ENCODE peak calls at places on chromosomes 13 and 19, in five cellular contexts. One of them, this sample, is unnamed. For H3K36me3, the result is how much of the 10 kb centered on the place peaks cover.

GRCh38 chr13:102911336-102911735 is 65.5 kb downstream of the ERCC5 start:
- DNase-seq in CD8-positive, alpha-beta memory T cell: no peak
- DNase-seq in left lung: no peak
- DNase-seq in transverse colon: no peak
- DNase-seq in Panc1: no peak
- DNase-seq in this sample: no peak

GRCh38 chr13:35475131-35475959 is 1.1 kb downstream of the MAB21L1 start:
- DNase-seq in CD8-positive, alpha-beta memory T cell: no peak
- DNase-seq in left lung: peak
- DNase-seq in transverse colon: peak
- DNase-seq in Panc1: no peak
- DNase-seq in this sample: peak

GRCh38 chr19:14116918-14117578 is 514 bp downstream of the PRKACA start:
- DNase-seq in CD8-positive, alpha-beta memory T cell: no peak
- DNase-seq in left lung: peak
- DNase-seq in transverse colon: no peak
- DNase-seq in Panc1: no peak
- DNase-seq in this sample: peak

GRCh38 chr13:101520672-101521071 is 68.2 kb downstream of the ITGBL1 start:
- DNase-seq in CD8-positive, alpha-beta memory T cell: no peak
- DNase-seq in left lung: no peak
- DNase-seq in transverse colon: no peak
- DNase-seq in Panc1: no peak
- DNase-seq in this sample: no peak

GRCh38 chr19:39497850-39498261 is 891 bp upstream of the DLL3 start:
- DNase-seq in CD8-positive, alpha-beta memory T cell: no peak
- DNase-seq in left lung: peak
- DNase-seq in transverse colon: peak
- DNase-seq in Panc1: no peak
- DNase-seq in this sample: peak

GRCh38 chr13:27425151-27425917 is 915 bp downstream of the GTF3A start:
- DNase-seq in CD8-positive, alpha-beta memory T cell: no peak
- DNase-seq in left lung: no peak
- DNase-seq in transverse colon: no peak
- DNase-seq in Panc1: no peak
- DNase-seq in this sample: no peak

GRCh38 chr19:16180611-16181010 is 4.6 kb upstream of the FAM32A start:
- DNase-seq in CD8-positive, alpha-beta memory T cell: no peak
- DNase-seq in left lung: no peak
- DNase-seq in transverse colon: no peak
- DNase-seq in Panc1: no peak
- DNase-seq in this sample: no peak

GRCh38 chr19:18603255-18603957 is 3.2 kb downstream of the CRLF1 start:
- DNase-seq in CD8-positive, alpha-beta memory T cell: no peak
- DNase-seq in left lung: no peak
- DNase-seq in transverse colon: no peak
- DNase-seq in Panc1: no peak
- DNase-seq in this sample: no peak

GRCh38 chr19:46629546-46630025 is 4.7 kb upstream of the PTGIR start:
- DNase-seq in CD8-positive, alpha-beta memory T cell: no peak
- DNase-seq in left lung: no peak
- DNase-seq in transverse colon: no peak
- DNase-seq in Panc1: no peak
- DNase-seq in this sample: no peak

GRCh38 chr19:49422407-49423277 is 599 bp downstream of the PTH2 start:
- DNase-seq in CD8-positive, alpha-beta memory T cell: peak
- DNase-seq in left lung: no peak
- DNase-seq in transverse colon: no peak
- DNase-seq in Panc1: no peak
- DNase-seq in this sample: peak

GRCh38 chr19:17755977-17756670 is 4.8 kb downstream of the FCHO1 start:
- DNase-seq in CD8-positive, alpha-beta memory T cell: no peak
- DNase-seq in left lung: no peak
- DNase-seq in transverse colon: peak
- DNase-seq in Panc1: no peak
- DNase-seq in this sample: peak

GRCh38 chr19:7729831-7730285 is 2.1 kb downstream of the CLEC4G start:
- DNase-seq in CD8-positive, alpha-beta memory T cell: no peak
- DNase-seq in left lung: no peak
- DNase-seq in transverse colon: no peak
- DNase-seq in Panc1: no peak
- DNase-seq in this sample: no peak

GRCh38 chr13:48233886-48234488 is 981 bp downstream of the ITM2B start:
- DNase-seq in CD8-positive, alpha-beta memory T cell: no peak
- DNase-seq in left lung: no peak
- DNase-seq in transverse colon: no peak
- DNase-seq in Panc1: no peak
- DNase-seq in this sample: peak

GRCh38 chr19:40719414-40719894 is 2.5 kb downstream of the ITPKC start:
- DNase-seq in CD8-positive, alpha-beta memory T cell: no peak
- DNase-seq in left lung: no peak
- DNase-seq in transverse colon: no peak
- DNase-seq in Panc1: no peak
- DNase-seq in this sample: no peak
- H3K36me3 ChIP-seq in CD8-positive, alpha-beta memory T cell: under half
- H3K36me3 ChIP-seq in left lung: under half
- H3K36me3 ChIP-seq in transverse colon: under half
- H3K36me3 ChIP-seq in Panc1: under half
- H3K36me3 ChIP-seq in this sample: under half

GRCh38 chr19:36891768-36892357 is 24.2 kb downstream of the ZNF829 start:
- DNase-seq in CD8-positive, alpha-beta memory T cell: no peak
- DNase-seq in left lung: no peak
- DNase-seq in transverse colon: no peak
- DNase-seq in Panc1: no peak
- DNase-seq in this sample: no peak
- H3K36me3 ChIP-seq in CD8-positive, alpha-beta memory T cell: under half
- H3K36me3 ChIP-seq in left lung: under half
- H3K36me3 ChIP-seq in transverse colon: half or more
- H3K36me3 ChIP-seq in Panc1: under half
- H3K36me3 ChIP-seq in this sample: under half

DNA sequence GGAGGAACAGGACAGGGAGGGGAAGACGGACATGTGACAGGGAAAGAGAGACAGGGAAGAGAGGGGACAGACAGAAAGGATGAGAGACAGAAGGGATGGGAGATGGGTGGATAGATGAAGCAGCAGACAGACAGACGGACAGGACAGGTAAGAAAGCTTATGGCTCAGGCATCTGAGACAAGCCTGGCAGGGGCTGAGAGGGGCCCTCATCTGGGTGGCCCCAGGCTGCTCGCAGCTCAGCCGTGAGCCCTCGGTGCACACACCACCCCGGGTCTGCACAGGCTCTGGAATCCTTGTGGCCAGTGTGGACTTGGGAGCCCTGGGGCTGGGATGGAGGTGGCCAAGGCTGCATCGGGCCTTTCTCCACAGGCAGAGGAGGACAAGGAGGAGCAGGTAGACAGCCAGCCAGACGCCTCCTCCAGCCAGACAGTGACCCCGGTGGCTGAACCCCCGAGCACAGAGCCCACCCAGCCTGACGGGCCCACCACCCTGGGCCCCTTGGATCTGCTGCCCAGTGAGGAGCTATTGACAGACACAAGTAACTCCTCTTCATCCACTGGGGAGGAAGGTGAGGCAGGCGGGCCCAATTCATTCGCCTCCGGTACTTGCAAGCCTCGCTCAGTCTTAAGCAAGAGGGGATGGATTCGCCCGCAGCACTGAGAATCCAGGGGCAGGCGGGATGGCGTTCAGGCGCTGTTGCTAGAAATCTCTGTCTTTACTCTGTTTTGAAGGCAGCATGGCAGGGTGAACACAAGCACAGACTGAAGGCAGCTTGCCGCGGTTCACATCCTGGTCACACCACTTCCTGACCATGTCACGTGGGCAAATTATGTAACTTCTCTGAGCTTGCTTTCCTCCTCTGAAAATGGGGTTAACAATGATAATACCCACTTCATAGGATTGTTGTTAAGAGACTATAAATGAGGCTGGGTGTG is 14.0 kb downstream of the GRAMD1A start:
- DNase-seq in CD8-positive, alpha-beta memory T cell: peak
- DNase-seq in left lung: no peak
- DNase-seq in transverse colon: peak
- DNase-seq in Panc1: no peak
- DNase-seq in this sample: no peak
- H3K36me3 ChIP-seq in CD8-positive, alpha-beta memory T cell: half or more
- H3K36me3 ChIP-seq in left lung: under half
- H3K36me3 ChIP-seq in transverse colon: under half
- H3K36me3 ChIP-seq in Panc1: under half
- H3K36me3 ChIP-seq in this sample: under half

GRCh38 chr13:113854238-113855011 is 9.5 kb downstream of the GAS6 start:
- DNase-seq in CD8-positive, alpha-beta memory T cell: no peak
- DNase-seq in left lung: peak
- DNase-seq in transverse colon: no peak
- DNase-seq in Panc1: no peak
- DNase-seq in this sample: peak
- H3K36me3 ChIP-seq in CD8-positive, alpha-beta memory T cell: under half
- H3K36me3 ChIP-seq in left lung: under half
- H3K36me3 ChIP-seq in transverse colon: under half
- H3K36me3 ChIP-seq in Panc1: under half
- H3K36me3 ChIP-seq in this sample: under half

GRCh38 chr19:44754743-44755066 is 6.2 kb downstream of the BCL3 start:
- DNase-seq in CD8-positive, alpha-beta memory T cell: no peak
- DNase-seq in left lung: no peak
- DNase-seq in transverse colon: no peak
- DNase-seq in Panc1: no peak
- DNase-seq in this sample: no peak

GRCh38 chr19:44752816-44753618 is 4.5 kb downstream of the BCL3 start:
- DNase-seq in CD8-positive, alpha-beta memory T cell: peak
- DNase-seq in left lung: peak
- DNase-seq in transverse colon: peak
- DNase-seq in Panc1: peak
- DNase-seq in this sample: peak

GRCh38 chr19:44753932-44754742 is 5.6 kb downstream of the BCL3 start:
- DNase-seq in CD8-positive, alpha-beta memory T cell: peak
- DNase-seq in left lung: peak
- DNase-seq in transverse colon: peak
- DNase-seq in Panc1: no peak
- DNase-seq in this sample: peak

GRCh38 chr19:44752123-44752815 is 3.8 kb downstream of the BCL3 start:
- DNase-seq in CD8-positive, alpha-beta memory T cell: no peak
- DNase-seq in left lung: no peak
- DNase-seq in transverse colon: no peak
- DNase-seq in Panc1: no peak
- DNase-seq in this sample: no peak

DNA sequence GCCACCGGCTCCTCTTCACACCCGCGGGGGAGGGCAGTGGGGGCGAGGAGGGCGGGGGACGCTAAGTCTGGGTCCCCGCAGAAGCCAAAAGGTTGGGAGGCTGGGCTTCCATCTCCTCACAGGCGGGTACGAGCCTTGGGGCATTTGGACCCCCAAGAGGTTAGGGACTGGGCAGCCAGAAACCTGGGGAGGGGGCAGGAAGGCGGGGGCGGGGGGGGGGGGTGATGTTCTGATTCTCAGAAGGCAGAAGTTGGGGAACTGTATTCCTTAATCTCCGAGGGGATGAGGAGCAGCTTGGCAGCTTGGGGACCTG is 5.1 kb downstream of the BCL3 start:
- DNase-seq in CD8-positive, alpha-beta memory T cell: no peak
- DNase-seq in left lung: no peak
- DNase-seq in transverse colon: no peak
- DNase-seq in Panc1: no peak
- DNase-seq in this sample: no peak
- H3K36me3 ChIP-seq in CD8-positive, alpha-beta memory T cell: under half
- H3K36me3 ChIP-seq in left lung: under half
- H3K36me3 ChIP-seq in transverse colon: under half
- H3K36me3 ChIP-seq in Panc1: under half
- H3K36me3 ChIP-seq in this sample: under half